ENCODE peak calls at places on chromosomes 16 and 17, in seven cellular contexts. M, W, U, S, A, L and O are unnamed samples.

GRCh38 chr17:66044083-66044482 is 147.8 kb downstream of the CEP112 start:
- DNase-seq in U (no peak), A (no peak), M (no peak), W (no peak), L (no peak), S (no peak), O (no peak)

GRCh38 chr16:81645303-81645702 is 133.8 kb upstream of the PLCG2 start:
- DNase-seq in S (no peak), U (no peak), A (peak), W (no peak), L (peak), M (peak), O (no peak)

GRCh38 chr16:50810241-50810965 is 68.5 kb downstream of the CYLD start:
- DNase-seq in A (no peak), L (no peak), S (no peak), W (no peak), M (no peak), U (no peak), O (no peak)

GRCh38 chr16:81601008-81601428 is 156.4 kb downstream of the CMIP start:
- DNase-seq in L (peak), U (no peak), A (peak), W (no peak), S (no peak), M (no peak), O (no peak)

GRCh38 chr17:57557793-57558681 is 187.1 kb downstream of the CCDC182 start:
- DNase-seq in M (no peak), S (no peak), U (no peak), L (peak), W (no peak), A (no peak), O (no peak)

GRCh38 chr17:9645858-9646555 is 690 bp downstream of the USP43 start:
- DNase-seq in A (peak), M (peak), U (no peak), S (peak), L (no peak), W (peak), O (no peak)

GRCh38 chr16:56950881-56951771 is 10.6 kb upstream of the CETP start:
- DNase-seq in L (peak), M (peak), W (peak), A (no peak), U (no peak), S (peak), O (peak)

GRCh38 chr17:4893272-4893671 is 6.1 kb upstream of the C17orf107 start:
- DNase-seq in W (no peak), S (no peak), A (no peak), U (no peak), M (no peak), L (no peak), O (no peak)

GRCh38 chr16:20114356-20114755 is 40.7 kb upstream of the GPR139 start:
- DNase-seq in M (peak), U (no peak), S (no peak), L (peak), W (no peak), A (no peak), O (no peak)

GRCh38 chr17:42337442-42337841 is 49.1 kb downstream of the STAT5A start:
- DNase-seq in L (no peak), M (no peak), U (no peak), S (peak), A (no peak), W (peak), O (peak)

GRCh38 chr16:83619381-83620150 is 188.2 kb upstream of the HSBP1 start:
- DNase-seq in M (no peak), S (no peak), W (no peak), L (no peak), U (no peak), A (no peak), O (no peak)

GRCh38 chr16:63719926-63720325 is 1401.9 kb downstream of the CDH11 start:
- DNase-seq in S (no peak), M (no peak), U (no peak), A (no peak), L (no peak), W (no peak), O (no peak)

GRCh38 chr17:77475012-77475976 is 334.5 kb downstream of the SEC14L1 start:
- DNase-seq in A (no peak), W (peak), M (no peak), U (no peak), L (peak), S (peak), O (peak)

GRCh38 chr17:28528329-28529011 is 22.3 kb downstream of the FOXN1 start:
- DNase-seq in W (no peak), U (no peak), L (no peak), M (no peak), A (no peak), S (no peak), O (no peak)

GRCh38 chr17:60439501-60439900 is 17.2 kb downstream of the CHCT1 start:
- DNase-seq in L (peak), S (no peak), M (no peak), U (no peak), W (no peak), A (no peak), O (no peak)

GRCh38 chr16:13988038-13988437 is 68.1 kb downstream of the ERCC4 start:
- DNase-seq in M (no peak), W (no peak), L (no peak), A (no peak), S (no peak), U (no peak), O (no peak)

GRCh38 chr16:56848056-56848936 is 16.7 kb upstream of the SLC12A3 start:
- DNase-seq in A (no peak), W (no peak), M (no peak), L (peak), S (no peak), U (no peak), O (no peak)

GRCh38 chr17:50447870-50448573 is 20.7 kb downstream of the CHAD start:
- DNase-seq in M (no peak), W (no peak), U (no peak), L (no peak), A (no peak), S (no peak), O (no peak)

GRCh38 chr17:36813957-36814356 is 123.3 kb upstream of the LHX1 start:
- DNase-seq in A (no peak), U (no peak), L (no peak), M (no peak), W (no peak), S (no peak), O (no peak)

GRCh38 chr16:86343733-86344585 is 166.4 kb upstream of the FOXF1 start:
- DNase-seq in W (no peak), S (no peak), M (no peak), A (no peak), U (no peak), L (peak), O (no peak)

GRCh38 chr16:1876468-1876867 is 4.5 kb upstream of the MEIOB start:
- DNase-seq in U (no peak), W (no peak), S (no peak), L (no peak), A (no peak), M (no peak), O (no peak)

GRCh38 chr16:17076121-17076757 is 394.5 kb downstream of the XYLT1 start:
- DNase-seq in U (no peak), L (no peak), A (no peak), S (no peak), M (no peak), W (no peak), O (no peak)

GRCh38 chr16:29905668-29906067 is 5.4 kb downstream of the ASPHD1 start:
- DNase-seq in M (no peak), L (no peak), A (no peak), U (no peak), W (no peak), S (no peak), O (no peak)

GRCh38 chr17:32882734-32883133 is 5.8 kb upstream of the MYO1D start:
- DNase-seq in W (no peak), A (no peak), S (peak), M (no peak), L (no peak), U (no peak), O (peak)

GRCh38 chr16:83970430-83970815 is 2.4 kb downstream of the NECAB2 start:
- DNase-seq in W (no peak), S (no peak), A (no peak), L (no peak), M (no peak), U (no peak), O (no peak)

GRCh38 chr16:56206951-56207350 is 15.7 kb downstream of the GNAO1 start:
- DNase-seq in W (no peak), A (no peak), S (no peak), L (no peak), M (no peak), U (no peak), O (no peak)

GRCh38 chr16:12291989-12292759 is 315.6 kb downstream of the SNX29 start:
- DNase-seq in U (no peak), M (peak), S (no peak), A (peak), L (no peak), W (no peak), O (no peak)

GRCh38 chr17:30346211-30346831 is 12.5 kb upstream of the TMIGD1 start:
- DNase-seq in U (no peak), L (no peak), S (no peak), M (no peak), W (no peak), A (no peak), O (no peak)

GRCh38 chr17:4074831-4075495 is 67.9 kb downstream of the ZZEF1 start:
- DNase-seq in L (no peak), S (peak), U (no peak), M (peak), W (no peak), A (no peak), O (no peak)

GRCh38 chr16:84183911-84184310 is 2.9 kb downstream of the TAF1C start:
- DNase-seq in L (no peak), A (no peak), S (no peak), W (no peak), U (no peak), M (no peak), O (no peak)